ENCODE peak calls at places on chromosomes 11 and 22, in seven cellular contexts. J, D, E, O, I, F and T are unnamed samples.

GRCh38 chr11:115333106-115333505 is 171.1 kb downstream of the CADM1 start:
- DNase-seq in J (no peak), D (no peak), E (no peak), O (no peak), I (no peak), F (no peak), T (no peak)

GRCh38 chr11:72072348-72072747 is 8.0 kb downstream of the NUMA1 start:
- DNase-seq in J (peak; percentile 72), D (no peak), E (peak; percentile 59), O (peak; percentile 68), I (peak; percentile 21), F (no peak), T (peak; percentile 37)

GRCh38 chr22:20641919-20642579 is 131.9 kb upstream of the SERPIND1 start:
- DNase-seq in J (no peak), D (no peak), E (no peak), O (no peak), I (no peak), F (no peak), T (no peak)

GRCh38 chr22:34160117-34160758 is 240.0 kb upstream of the LARGE1 start:
- DNase-seq in J (no peak), D (no peak), E (no peak), O (no peak), I (peak; percentile 62), F (no peak), T (no peak)

GRCh38 chr11:104198576-104198975 is 34.6 kb upstream of the PDGFD start:
- DNase-seq in J (no peak), D (no peak), E (no peak), O (no peak), I (no peak), F (no peak), T (no peak)

GRCh38 chr11:113685650-113686349 is 20.3 kb downstream of the TMPRSS5 start:
- DNase-seq in J (no peak), D (no peak), E (no peak), O (no peak), I (no peak), F (no peak), T (no peak)

GRCh38 chr11:23226331-23226909 is 366.1 kb upstream of the CCDC179 start:
- DNase-seq in J (peak; percentile 19), D (no peak), E (no peak), O (no peak), I (no peak), F (no peak), T (no peak)

GRCh38 chr11:132962026-132962425 is 570.3 kb downstream of the OPCML start:
- DNase-seq in J (peak; percentile 63), D (no peak), E (no peak), O (no peak), I (no peak), F (no peak), T (no peak)

GRCh38 chr11:1001682-1002081 is 34.8 kb downstream of the MUC6 start:
- DNase-seq in J (no peak), D (no peak), E (no peak), O (no peak), I (no peak), F (no peak), T (no peak)

GRCh38 chr11:61775106-61775505 is 17.3 kb downstream of the TMEM258 start:
- DNase-seq in J (no peak), D (no peak), E (no peak), O (no peak), I (no peak), F (no peak), T (no peak)

GRCh38 chr11:84522331-84522730 is 1104.8 kb downstream of the DLG2 start:
- DNase-seq in J (no peak), D (no peak), E (no peak), O (no peak), I (no peak), F (no peak), T (no peak)

GRCh38 chr11:44760477-44760872 is 33.7 kb downstream of the TSPAN18 start:
- DNase-seq in J (no peak), D (no peak), E (no peak), O (no peak), I (no peak), F (no peak), T (no peak)

GRCh38 chr11:44761546-44761961 is 34.8 kb downstream of the TSPAN18 start:
- DNase-seq in J (no peak), D (no peak), E (no peak), O (no peak), I (no peak), F (no peak), T (no peak)

GRCh38 chr11:44758996-44759395 is 32.2 kb downstream of the TSPAN18 start:
- DNase-seq in J (no peak), D (no peak), E (no peak), O (no peak), I (no peak), F (no peak), T (no peak)

GRCh38 chr11:44759743-44760476 is 33.1 kb downstream of the TSPAN18 start:
- DNase-seq in J (no peak), D (no peak), E (no peak), O (no peak), I (no peak), F (no peak), T (no peak)

GRCh38 chr11:44760917-44761545 is 34.3 kb downstream of the TSPAN18 start:
- DNase-seq in J (peak; percentile 92), D (peak; percentile 76), E (peak; percentile 44), O (peak; percentile 27), I (peak; percentile 94), F (no peak), T (peak; percentile 70)
- H3K27ac ChIP-seq in J (no peak overlapping the region), D (peak overlapping the region; percentile 3), E (no peak overlapping the region), O (no peak overlapping the region), I (peak overlapping the region; percentile 85), F (peak overlapping the region; percentile 60), T (no peak overlapping the region)

GRCh38 chr22:42869888-42870480 is 12.9 kb upstream of the ARFGAP3 start:
- DNase-seq in J (no peak), D (no peak), E (no peak), O (no peak), I (no peak), F (no peak), T (no peak)

GRCh38 chr22:42866100-42866499 is 9.0 kb upstream of the ARFGAP3 start:
- DNase-seq in J (no peak), D (no peak), E (no peak), O (no peak), I (no peak), F (no peak), T (no peak)

GRCh38 chr22:42869463-42869862 is 12.4 kb upstream of the ARFGAP3 start:
- DNase-seq in J (no peak), D (no peak), E (no peak), O (no peak), I (no peak), F (no peak), T (no peak)

GRCh38 chr22:42871146-42872050 is 14.3 kb upstream of the ARFGAP3 start:
- DNase-seq in J (no peak), D (no peak), E (no peak), O (no peak), I (no peak), F (no peak), T (no peak)

DNA sequence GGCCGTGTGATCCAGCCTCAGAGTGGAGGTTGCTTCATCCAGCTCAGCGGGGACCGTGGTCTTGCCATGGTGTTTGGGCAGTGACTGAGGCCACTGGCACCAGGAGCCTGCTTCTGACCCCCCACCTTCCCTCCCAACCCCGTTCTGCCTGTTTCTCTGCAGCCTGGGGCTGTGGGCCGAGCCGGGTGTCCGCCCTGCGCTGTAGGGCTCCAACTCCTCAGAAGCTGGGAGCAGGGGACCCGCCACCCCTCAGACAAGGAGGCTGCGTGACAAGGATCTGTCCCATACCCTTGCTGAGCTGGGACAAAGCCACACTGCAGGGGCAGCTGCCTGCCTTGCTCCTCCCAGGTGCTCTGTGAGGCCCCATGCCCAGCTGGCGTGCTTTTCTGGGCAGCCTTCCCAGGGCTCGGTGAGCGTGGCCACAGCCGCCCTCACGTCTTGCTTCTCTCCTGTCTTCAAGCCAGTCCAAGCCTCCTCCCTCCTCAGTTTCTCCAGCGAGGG is 11.7 kb upstream of the ARFGAP3 start:
- DNase-seq in J (no peak), D (peak; percentile 53), E (no peak), O (no peak), I (no peak), F (no peak), T (no peak)
- TF ChIP-seq CTCF in J (no peak), D (no peak), E (no peak), O (no peak), I (no peak), F (no peak), T (no peak)

GRCh38 chr11:76803811-76804600 is 20.9 kb downstream of the TSKU start:
- DNase-seq in J (no peak), D (peak; percentile 54), E (no peak), O (no peak), I (no peak), F (no peak), T (no peak)
- H3K27ac ChIP-seq in J (no peak overlapping the region), D (no peak overlapping the region), E (no peak overlapping the region), O (no peak overlapping the region), I (no peak overlapping the region), F (no peak overlapping the region), T (no peak overlapping the region)

GRCh38 chr11:112453601-112454577 is 193.2 kb upstream of the PLET1 start:
- DNase-seq in J (peak; percentile 15), D (no peak), E (peak; percentile 34), O (no peak), I (peak; percentile 37), F (no peak), T (peak; percentile 55)
- TF ChIP-seq CTCF in J (peak; percentile 69), D (peak; percentile 37), E (peak; percentile 54), O (peak; percentile 40), I (peak; percentile 50), F (peak; percentile 17), T (no peak)

DNA sequence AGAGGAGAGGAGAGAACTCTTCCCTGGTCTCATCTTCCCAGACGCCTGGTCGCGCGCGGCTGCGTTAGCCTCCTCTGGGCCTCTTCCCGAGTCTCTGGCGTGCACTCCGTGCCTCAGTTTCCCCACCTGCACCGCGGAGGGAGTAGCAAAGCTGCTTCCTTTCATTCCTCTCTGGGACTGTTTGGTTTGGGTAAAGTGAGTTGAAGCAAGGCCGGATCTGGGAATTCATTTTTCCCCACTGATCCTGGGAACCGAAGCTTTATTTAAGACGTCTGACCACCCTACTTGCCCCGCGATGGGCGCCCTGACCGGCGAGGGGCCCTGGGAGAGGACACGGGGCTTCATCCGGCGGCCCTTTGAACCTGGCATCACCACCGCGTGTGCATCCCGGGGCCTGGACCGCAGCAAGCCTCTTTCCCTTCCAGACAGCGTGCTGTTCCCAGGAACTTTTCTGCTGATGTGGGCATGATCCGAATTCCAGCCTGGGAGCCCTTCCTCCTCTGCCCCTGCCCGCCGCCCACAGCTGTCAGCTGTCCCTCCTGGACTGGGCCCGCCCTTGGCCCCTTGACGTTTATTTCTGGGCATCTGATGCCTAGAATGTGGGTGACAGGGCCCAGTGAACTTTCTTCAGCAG is 758 bp downstream of the LDLRAD3 start:
- DNase-seq in J (peak; percentile 7), D (no peak), E (no peak), O (no peak), I (peak; percentile 33), F (no peak), T (peak; percentile 30)
- H3K27ac ChIP-seq in J (no peak overlapping the region), D (peak overlapping the region; percentile 28), E (peak overlapping the region; percentile 68), O (peak overlapping the region; percentile 78), I (no peak overlapping the region), F (peak overlapping the region; percentile 57), T (peak overlapping the region; percentile 87)